ENCODE peak calls at places on chromosomes 12 and 14, in eight cellular contexts. K is left lung, L is GM12865, M is kidney, P is dorsolateral prefrontal cortex, E is ureter, W is GM23338, Z is activated T-helper 1 cell treated with Interleukin-2 at 50 U/mL for 16 hours. I is an unnamed sample.

GRCh38 chr14:63453443-63453936 is 89.7 kb downstream of the PPP2R5E start:
- DNase-seq in K (no peak), L (no peak), M (no peak), P (no peak), E (no peak), W (no peak), Z (no peak), I (no peak)

GRCh38 chr12:65164774-65165173 is 4.6 kb upstream of the LEMD3 start:
- DNase-seq in K (no peak), L (peak), M (no peak), P (no peak), E (no peak), W (no peak), Z (no peak), I (no peak)

GRCh38 chr14:20508367-20508766 is 3.0 kb downstream of the RNASE10 start:
- DNase-seq in K (no peak), L (peak), M (no peak), P (no peak), E (no peak), W (no peak), Z (no peak), I (no peak)

GRCh38 chr12:53251477-53252348 is 16.4 kb upstream of the ESPL1 start:
- DNase-seq in K (peak), L (peak), M (peak), P (peak), E (peak), W (peak), Z (peak), I (peak)

GRCh38 chr14:70237710-70238109 is 49.0 kb upstream of the SLC8A3 start:
- DNase-seq in K (no peak), L (no peak), M (no peak), P (no peak), E (no peak), W (no peak), Z (no peak), I (no peak)

GRCh38 chr12:50677858-50678257 is 86.0 kb upstream of the ATF1 start:
- DNase-seq in K (no peak), L (no peak), M (no peak), P (no peak), E (no peak), W (no peak), Z (no peak), I (peak)

GRCh38 chr12:131112690-131113290 is 159.1 kb downstream of the ADGRD1 start:
- DNase-seq in K (no peak), L (no peak), M (no peak), P (no peak), E (no peak), W (no peak), Z (no peak), I (no peak)

GRCh38 chr12:124861492-124861891 is 2.2 kb downstream of the SCARB1 start:
- DNase-seq in K (no peak), L (peak), M (peak), P (peak), E (peak), W (peak), Z (no peak), I (peak)

GRCh38 chr12:112008918-112009317 is 4.0 kb downstream of the TMEM116 start:
- DNase-seq in K (no peak), L (no peak), M (no peak), P (no peak), E (no peak), W (no peak), Z (no peak), I (no peak)

GRCh38 chr14:59377991-59378720 is 87.0 kb downstream of the GPR135 start:
- DNase-seq in K (no peak), L (no peak), M (peak), P (no peak), E (peak), W (no peak), Z (no peak), I (no peak)

GRCh38 chr14:46352876-46353275 is 298.7 kb downstream of the RPL10L start:
- DNase-seq in K (no peak), L (no peak), M (no peak), P (no peak), E (no peak), W (no peak), Z (no peak), I (no peak)

GRCh38 chr12:69688496-69689427 is 10.3 kb downstream of the BEST3 start:
- DNase-seq in K (peak), L (peak), M (peak), P (peak), E (peak), W (peak), Z (no peak), I (peak)

GRCh38 chr12:85309180-85309579 is 29.2 kb downstream of the ALX1 start:
- DNase-seq in K (no peak), L (no peak), M (no peak), P (no peak), E (no peak), W (no peak), Z (no peak), I (no peak)

GRCh38 chr12:105862163-105862821 is 276.5 kb downstream of the NUAK1 start:
- DNase-seq in K (no peak), L (no peak), M (no peak), P (peak), E (no peak), W (no peak), Z (no peak), I (no peak)

GRCh38 chr14:93764211-93764659 is 24.1 kb downstream of the PRIMA1 start:
- DNase-seq in K (no peak), L (no peak), M (no peak), P (no peak), E (no peak), W (no peak), Z (no peak), I (peak)

GRCh38 chr12:9083793-9084192 is 31.9 kb downstream of the A2M start:
- DNase-seq in K (no peak), L (no peak), M (no peak), P (no peak), E (no peak), W (no peak), Z (no peak), I (no peak)

GRCh38 chr14:36091096-36091495 is 85.4 kb downstream of the PTCSC3 start:
- DNase-seq in K (peak), L (no peak), M (no peak), P (no peak), E (no peak), W (no peak), Z (no peak), I (peak)

GRCh38 chr12:112299704-112300103 is 82.5 kb downstream of the HECTD4 start:
- DNase-seq in K (no peak), L (no peak), M (no peak), P (no peak), E (no peak), W (no peak), Z (no peak), I (no peak)

GRCh38 chr14:45089813-45090212 is 5.9 kb downstream of the PRPF39 start:
- DNase-seq in K (no peak), L (peak), M (no peak), P (no peak), E (no peak), W (no peak), Z (no peak), I (no peak)

GRCh38 chr14:77097689-77098469 is at the start of gene CIPC:
- DNase-seq in K (peak), L (peak), M (peak), P (peak), E (peak), W (peak), Z (peak), I (peak)

GRCh38 chr12:13101854-13102375 is 1.6 kb downstream of the GSG1 start:
- DNase-seq in K (no peak), L (no peak), M (no peak), P (no peak), E (no peak), W (no peak), Z (peak), I (peak)

GRCh38 chr14:62039871-62040270 is 277.7 kb downstream of the SNAPC1 start:
- DNase-seq in K (no peak), L (no peak), M (no peak), P (no peak), E (no peak), W (no peak), Z (no peak), I (no peak)

GRCh38 chr12:56676851-56677601 is 11.1 kb downstream of the PTGES3 start:
- DNase-seq in K (no peak), L (no peak), M (no peak), P (no peak), E (no peak), W (no peak), Z (no peak), I (no peak)

GRCh38 chr12:111557271-111558106 is 41.6 kb downstream of the ATXN2 start:
- DNase-seq in K (no peak), L (no peak), M (no peak), P (no peak), E (no peak), W (no peak), Z (no peak), I (no peak)

GRCh38 chr12:47098099-47098498 is 18.3 kb upstream of the AMIGO2 start:
- DNase-seq in K (no peak), L (no peak), M (no peak), P (no peak), E (no peak), W (no peak), Z (no peak), I (no peak)